ENCODE peak calls at places on chromosomes 3 and 15, in nine cellular contexts. Z is GM12892; L is stimulated activated naive CD4-positive, alpha-beta T cell treated with Interleukin-2 at 50 U/mL for 16 hours; F is activated T-cell treated with anti-CD3 and anti-CD28 coated beads, Interleukin-2, amount 50 U/mL, for 24 hours; A is stimulated activated CD8-positive, alpha-beta memory T cell treated with anti-CD3 and anti-CD28 coated beads, Interleukin-4, amount 100 ng/mL, for 48 hours; X is stimulated activated CD4-positive, alpha-beta T cell treated with anti-CD3 and anti-CD28 coated beads, Interleukin-12 subunit alpha, Interleukin-12 subunit beta, amount 100 ng/mL, for 4 hours; B is pons; Y is MM.1S; E is GM04504. N is an unnamed sample.

GRCh38 chr15:48381861-48382260 is 50.6 kb downstream of the DUT start:
- DNase-seq in Z (no peak), L (no peak), F (no peak), A (no peak), X (no peak), B (no peak), Y (no peak), E (no peak), N (no peak)

GRCh38 chr3:127081001-127081720 is 98.2 kb downstream of the PLXNA1 start:
- DNase-seq in Z (no peak), L (no peak), F (no peak), A (no peak), X (no peak), B (no peak), Y (no peak), E (no peak), N (no peak)

GRCh38 chr3:172803489-172803888 is 53.0 kb downstream of the ECT2 start:
- DNase-seq in Z (no peak), L (no peak), F (no peak), A (no peak), X (no peak), B (no peak), Y (no peak), E (no peak), N (no peak)

GRCh38 chr3:41808152-41808551 is 153.8 kb downstream of the ULK4 start:
- DNase-seq in Z (no peak), L (no peak), F (no peak), A (no peak), X (no peak), B (no peak), Y (no peak), E (peak), N (no peak)

GRCh38 chr15:80070840-80071239 is 11.4 kb downstream of the ZFAND6 start:
- DNase-seq in Z (no peak), L (no peak), F (no peak), A (no peak), X (no peak), B (peak), Y (no peak), E (no peak), N (no peak)

GRCh38 chr3:11155341-11156025 is 1.2 kb downstream of the HRH1 start:
- DNase-seq in Z (no peak), L (no peak), F (peak), A (peak), X (no peak), B (peak), Y (no peak), E (peak), N (peak)

GRCh38 chr3:11913316-11913715 is 66.6 kb upstream of the TAMM41 start:
- DNase-seq in Z (no peak), L (no peak), F (no peak), A (no peak), X (no peak), B (no peak), Y (no peak), E (no peak), N (no peak)

GRCh38 chr3:111714305-111714704 is 119.2 kb upstream of the ZBED2 start:
- DNase-seq in Z (no peak), L (no peak), F (no peak), A (no peak), X (no peak), B (no peak), Y (no peak), E (no peak), N (no peak)

GRCh38 chr3:79086514-79086913 is 681.3 kb downstream of the ROBO1 start:
- DNase-seq in Z (no peak), L (no peak), F (no peak), A (peak), X (no peak), B (peak), Y (peak), E (no peak), N (peak)

GRCh38 chr3:116140100-116140689 is 305.1 kb downstream of the LSAMP start:
- DNase-seq in Z (no peak), L (no peak), F (no peak), A (no peak), X (no peak), B (peak), Y (peak), E (no peak), N (peak)

GRCh38 chr3:50572158-50572557 is 2.8 kb downstream of the HEMK1 start:
- DNase-seq in Z (peak), L (peak), F (peak), A (peak), X (peak), B (peak), Y (peak), E (no peak), N (peak)

GRCh38 chr3:141255864-141256263 is 24.2 kb downstream of the PXYLP1 start:
- DNase-seq in Z (no peak), L (no peak), F (no peak), A (peak), X (no peak), B (no peak), Y (no peak), E (no peak), N (peak)

GRCh38 chr3:12993623-12994356 is 79.4 kb downstream of the IQSEC1 start:
- DNase-seq in Z (peak), L (no peak), F (peak), A (no peak), X (no peak), B (no peak), Y (no peak), E (no peak), N (no peak)

GRCh38 chr15:45349671-45350070 is 28.7 kb downstream of the GATM start:
- DNase-seq in Z (no peak), L (no peak), F (no peak), A (no peak), X (no peak), B (no peak), Y (no peak), E (no peak), N (no peak)

GRCh38 chr3:133503409-133503808 is 70.1 kb upstream of the CDV3 start:
- DNase-seq in Z (no peak), L (no peak), F (no peak), A (no peak), X (no peak), B (no peak), Y (no peak), E (no peak), N (no peak)

N was measured in GM12865.